ENCODE peak calls at places on chromosomes 3 and 15, in seven cellular contexts. G, L, F, U, C, J and S are unnamed samples.

GRCh38 chr3:40971191-40972168 is 227.8 kb upstream of the CTNNB1 start:
- DNase-seq in G (peak), L (peak), F (peak), U (peak), C (peak), J (peak), S (peak)

GRCh38 chr15:60476713-60477112 is 2.2 kb downstream of the ICE2 start:
- DNase-seq in G (no peak), L (no peak), F (no peak), U (no peak), C (no peak), J (no peak), S (peak)

GRCh38 chr3:134231131-134231530 is 19.5 kb downstream of the RYK start:
- DNase-seq in G (no peak), L (no peak), F (no peak), U (no peak), C (no peak), J (no peak), S (peak)

GRCh38 chr3:62723636-62724217 is 151.5 kb downstream of the CADPS start:
- DNase-seq in G (no peak), L (no peak), F (no peak), U (no peak), C (no peak), J (no peak), S (no peak)

GRCh38 chr3:41629072-41629471 is 332.8 kb downstream of the ULK4 start:
- DNase-seq in G (no peak), L (no peak), F (no peak), U (no peak), C (no peak), J (no peak), S (no peak)

GRCh38 chr3:65811917-65812316 is 226.8 kb downstream of the MAGI1 start:
- DNase-seq in G (no peak), L (no peak), F (no peak), U (no peak), C (no peak), J (no peak), S (peak)

GRCh38 chr15:46309914-46310313 is 675.1 kb downstream of the SQOR start:
- DNase-seq in G (no peak), L (no peak), F (no peak), U (no peak), C (no peak), J (no peak), S (no peak)

GRCh38 chr3:122560680-122561079 is 3.4 kb downstream of the PARP9 start:
- DNase-seq in G (no peak), L (peak), F (no peak), U (no peak), C (peak), J (peak), S (peak)

GRCh38 chr3:171183042-171183441 is 156.5 kb upstream of the SLC2A2 start:
- DNase-seq in G (no peak), L (no peak), F (no peak), U (no peak), C (peak), J (peak), S (peak)

GRCh38 chr3:37074178-37074577 is 80.9 kb downstream of the MLH1 start:
- DNase-seq in G (no peak), L (no peak), F (no peak), U (no peak), C (no peak), J (peak), S (peak)

GRCh38 chr15:80251505-80252280 is at the start of gene CTXND1:
- DNase-seq in G (no peak), L (no peak), F (peak), U (peak), C (no peak), J (no peak), S (no peak)

GRCh38 chr15:80121546-80121945 is 31.3 kb upstream of the FAH start:
- DNase-seq in G (no peak), L (no peak), F (no peak), U (no peak), C (no peak), J (no peak), S (no peak)

DNA sequence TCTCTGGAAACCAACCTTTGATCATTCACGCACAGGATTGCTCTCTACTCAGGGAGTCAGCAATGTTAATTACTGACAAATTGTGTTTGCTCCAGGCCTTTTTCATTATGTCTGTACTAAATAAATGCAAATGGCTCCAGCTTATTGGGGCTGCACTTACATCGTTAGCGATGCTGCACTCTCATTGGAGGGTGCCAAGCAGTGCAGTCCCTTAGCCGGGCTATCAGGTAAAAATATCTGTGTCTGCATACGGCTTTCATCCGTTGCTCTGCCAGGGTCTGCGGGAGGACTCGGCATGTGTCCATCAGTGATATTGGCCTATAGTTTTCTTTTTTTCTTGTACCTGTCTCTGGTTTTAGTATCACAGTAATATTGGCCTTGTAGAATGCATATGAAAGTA is 471.5 kb upstream of the CADM2 start:
- DNase-seq in G (no peak), L (no peak), F (no peak), U (no peak), C (no peak), J (no peak), S (no peak)
- TF ChIP-seq CTCF in G (no peak), L (no peak), F (no peak), U (no peak), C (no peak), J (no peak), S (no peak)

GRCh38 chr15:63003836-63004610 is 38.5 kb upstream of the TPM1 start:
- DNase-seq in G (peak), L (no peak), F (no peak), U (no peak), C (no peak), J (no peak), S (no peak)
- TF ChIP-seq CTCF in G (peak), L (no peak), F (no peak), U (no peak), C (no peak), J (no peak), S (no peak)

DNA sequence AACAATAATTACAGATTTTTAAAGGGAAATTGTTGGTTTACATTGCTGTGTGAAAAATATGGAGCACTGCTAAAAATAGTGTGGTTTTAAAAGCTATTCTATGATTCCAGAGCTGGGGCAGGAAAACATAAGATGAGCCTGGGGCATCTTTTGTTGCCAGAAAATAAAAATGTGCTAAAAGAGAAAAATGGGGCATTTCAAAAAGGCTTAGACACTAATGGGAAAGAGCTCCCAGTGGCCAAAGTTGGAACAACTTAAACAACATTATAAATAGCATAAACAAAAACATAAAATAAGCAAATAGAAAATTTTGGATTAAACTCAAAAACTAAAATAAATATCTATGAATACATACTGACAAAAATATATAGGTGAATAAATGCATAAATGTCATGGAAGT is 478.9 kb downstream of the NLGN1 start:
- DNase-seq in G (no peak), L (no peak), F (no peak), U (no peak), C (no peak), J (peak), S (peak)
- TF ChIP-seq CTCF in G (no peak), L (peak), F (peak), U (no peak), C (no peak), J (peak), S (peak)

GRCh38 chr3:45665101-45665572 is 24.1 kb upstream of the SACM1L start:
- DNase-seq in G (no peak), L (peak), F (peak), U (no peak), C (peak), J (peak), S (peak)
- TF ChIP-seq CTCF in G (peak), L (peak), F (peak), U (peak), C (peak), J (peak), S (peak)

GRCh38 chr3:86772699-86773098 is 218.2 kb downstream of the VGLL3 start:
- DNase-seq in G (no peak), L (no peak), F (no peak), U (no peak), C (no peak), J (no peak), S (no peak)

GRCh38 chr3:86771741-86772512 is 219.0 kb downstream of the VGLL3 start:
- DNase-seq in G (no peak), L (no peak), F (no peak), U (no peak), C (no peak), J (no peak), S (no peak)

DNA sequence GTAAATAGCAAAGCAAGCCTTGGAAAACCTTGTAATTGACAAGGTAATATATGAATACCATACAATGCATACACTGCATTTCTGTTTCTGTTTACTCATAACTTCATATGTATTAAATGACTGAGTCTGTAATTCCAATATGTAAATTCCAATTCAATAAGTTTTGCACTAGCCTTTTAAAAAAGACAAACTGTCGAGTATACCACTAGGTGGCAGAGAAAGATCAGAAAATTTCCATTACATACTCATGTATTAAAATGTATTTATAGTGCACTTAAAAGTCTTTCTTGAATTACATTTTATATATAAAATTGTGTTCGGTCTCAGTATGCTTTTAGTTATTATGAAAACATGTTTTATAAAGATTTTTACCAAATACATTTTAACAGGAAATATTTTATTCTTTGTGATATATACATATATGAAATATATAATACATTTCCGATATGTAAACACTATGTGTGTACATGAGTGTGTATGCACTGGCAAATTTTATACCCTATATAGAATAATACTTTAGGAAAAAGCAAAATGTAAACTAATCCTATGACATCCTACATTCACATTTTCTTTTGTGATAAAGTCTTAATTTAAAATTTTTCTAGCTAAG is 216.8 kb downstream of the VGLL3 start:
- DNase-seq in G (no peak), L (peak), F (no peak), U (no peak), C (peak), J (peak), S (peak)
- TF ChIP-seq CTCF in G (peak), L (peak), F (peak), U (peak), C (peak), J (peak), S (peak)

GRCh38 chr15:76139368-76140068 is 79.7 kb downstream of the TMEM266 start:
- DNase-seq in G (peak), L (peak), F (no peak), U (peak), C (peak), J (peak), S (peak)
- TF ChIP-seq CTCF in G (peak), L (peak), F (peak), U (peak), C (peak), J (peak), S (peak)

GRCh38 chr15:74988007-74988800 is 7.2 kb upstream of the SCAMP5 start:
- DNase-seq in G (no peak), L (peak), F (no peak), U (no peak), C (peak), J (peak), S (peak)
- TF ChIP-seq CTCF in G (no peak), L (peak), F (peak), U (no peak), C (peak), J (peak), S (peak)

DNA sequence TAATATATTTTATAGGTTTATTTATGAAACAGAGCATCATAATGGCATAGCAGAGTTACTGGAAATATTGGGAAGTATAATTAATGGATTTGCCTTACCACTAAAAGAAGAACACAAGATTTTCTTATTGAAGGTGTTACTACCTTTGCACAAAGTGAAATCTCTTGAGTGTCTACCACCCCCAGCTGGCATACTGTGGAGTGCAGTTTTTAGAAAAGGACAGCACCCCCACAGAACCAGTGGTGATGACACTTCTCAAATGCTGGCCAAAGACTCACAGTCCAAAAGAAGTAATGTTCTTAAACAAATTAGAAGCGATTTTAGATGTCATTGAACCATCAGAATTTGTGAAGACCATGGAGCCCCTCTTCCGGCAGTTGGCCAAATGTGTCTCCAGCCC is 58.1 kb downstream of the DNAH1 start:
- DNase-seq in G (no peak), L (no peak), F (no peak), U (no peak), C (no peak), J (no peak), S (no peak)
- TF ChIP-seq CTCF in G (no peak), L (no peak), F (no peak), U (no peak), C (no peak), J (peak), S (no peak)

GRCh38 chr3:155884292-155884691 is 13.8 kb downstream of the GMPS start:
- DNase-seq in G (no peak), L (no peak), F (no peak), U (no peak), C (no peak), J (no peak), S (no peak)
- TF ChIP-seq CTCF in G (no peak), L (no peak), F (no peak), U (no peak), C (no peak), J (no peak), S (no peak)